ENCODE peak calls at places on chromosomes 5 and 9, in six cellular contexts. Z is activated CD8-positive, alpha-beta T cell treated with anti-CD3 and anti-CD28 coated beads for 36 hours; I is A549; M is left lung; N is activated naive CD8-positive, alpha-beta T cell treated with anti-CD3 and anti-CD28 coated beads, Interleukin-2, amount 50 U/mL, for 24 hours; W is activated T-helper 17 cell treated with anti-CD3 and anti-CD28 coated beads, Interleukin-2, amount 50 U/mL, for 72 hours. V is an unnamed sample.

GRCh38 chr5:149301744-149302380 is 30.2 kb downstream of the AFAP1L1 start:
- ATAC-seq in M (no peak), Z (no peak), I (no peak), N (no peak), W (no peak), V (no peak)

GRCh38 chr5:52864376-52864775 is 76.7 kb downstream of the ITGA1 start:
- ATAC-seq in I (no peak), Z (no peak), W (no peak), M (peak; percentile 63), N (no peak), V (no peak)

GRCh38 chr5:2634399-2635176 is 116.9 kb downstream of the IRX2 start:
- ATAC-seq in N (no peak), Z (no peak), M (no peak), W (no peak), I (no peak), V (no peak)

GRCh38 chr5:54580997-54581741 is 63.6 kb downstream of the SNX18 start:
- ATAC-seq in W (no peak), I (no peak), Z (no peak), N (no peak), M (peak; percentile 70), V (no peak)

GRCh38 chr5:62578540-62578939 is at the start of gene LRRC70:
- ATAC-seq in M (peak; percentile 60), W (peak; percentile 88), Z (peak; percentile 93), N (peak; percentile 72), I (no peak), V (no peak)

GRCh38 chr9:99592834-99593584 is 228.7 kb upstream of the NR4A3 start:
- ATAC-seq in W (no peak), N (no peak), Z (no peak), I (no peak), M (no peak), V (peak; percentile 81)

GRCh38 chr9:72351538-72352453 is 13.2 kb downstream of the ZFAND5 start:
- ATAC-seq in I (peak; percentile 77), N (peak; percentile 44), W (peak; percentile 77), M (peak; percentile 31), Z (peak; percentile 51), V (no peak)

GRCh38 chr9:4927043-4927471 is 58.0 kb upstream of the JAK2 start:
- ATAC-seq in W (peak; percentile 83), Z (no peak), I (no peak), N (no peak), M (no peak), V (no peak)

GRCh38 chr5:172713113-172713808 is 57.7 kb downstream of the DUSP1 start:
- ATAC-seq in W (peak; percentile 50), N (no peak), Z (peak; percentile 45), I (peak; percentile 21), M (peak; percentile 53), V (peak; percentile 68)

GRCh38 chr5:133698646-133699526 is 86.5 kb upstream of the FSTL4 start:
- ATAC-seq in W (peak; percentile 91), I (no peak), N (peak; percentile 60), Z (peak; percentile 60), M (no peak), V (peak; percentile 71)

GRCh38 chr5:170860415-170860814 is 1.4 kb upstream of the RANBP17 start:
- ATAC-seq in I (no peak), N (no peak), M (no peak), W (no peak), Z (no peak), V (no peak)

GRCh38 chr5:1202026-1202797 is 817 bp downstream of the SLC6A19 start:
- ATAC-seq in Z (no peak), W (no peak), M (no peak), N (no peak), I (peak; percentile 2), V (no peak)

GRCh38 chr5:172133359-172134029 is 54.5 kb downstream of the STK10 start:
- ATAC-seq in Z (peak; percentile 96), W (peak; percentile 99), M (peak; percentile 84), N (peak; percentile 100), I (no peak), V (peak; percentile 67)

GRCh38 chr9:130215341-130216119 is 43.3 kb downstream of the NCS1 start:
- ATAC-seq in M (peak; percentile 13), W (peak; percentile 31), Z (peak; percentile 74), N (no peak), I (no peak), V (no peak)

GRCh38 chr5:115749016-115749415 is 67.4 kb downstream of the CDO1 start:
- ATAC-seq in Z (no peak), W (no peak), I (no peak), N (no peak), M (no peak), V (no peak)

V was measured in stimulated activated memory B cell treated with anti-CD40 and anti-IgM and Interleukin-4, amounts not matched to agents 10 μg/mL and 1 μg/mL and 100 μg/mL, for 72 hours.